ENCODE peak calls at places on chromosomes 3 and 15, in four cellular contexts. One of them, this sample, is unnamed.

GRCh38 chr3:150449169-150449721 is 41.1 kb downstream of the TSC22D2 start:
- DNase-seq in A549: no peak
- DNase-seq in CD4-positive, alpha-beta memory T cell: no peak
- DNase-seq in neural progenitor cell: no peak
- DNase-seq in this sample: no peak

GRCh38 chr3:14204605-14205284 is 26.1 kb downstream of the LSM3 start:
- DNase-seq in A549: no peak
- DNase-seq in CD4-positive, alpha-beta memory T cell: no peak
- DNase-seq in neural progenitor cell: no peak
- DNase-seq in this sample: no peak

GRCh38 chr15:72866866-72867616 is 83.5 kb upstream of the ADPGK start:
- DNase-seq in neural progenitor cell: no peak
- DNase-seq in CD4-positive, alpha-beta memory T cell: no peak
- DNase-seq in A549: no peak
- DNase-seq in this sample: peak; percentile 9

GRCh38 chr15:35595656-35596055 is 49.7 kb upstream of the DPH6 start:
- DNase-seq in neural progenitor cell: no peak
- DNase-seq in CD4-positive, alpha-beta memory T cell: no peak
- DNase-seq in A549: no peak
- DNase-seq in this sample: no peak

GRCh38 chr3:98563661-98564281 is 29.6 kb downstream of the CPOX start:
- DNase-seq in neural progenitor cell: no peak
- DNase-seq in CD4-positive, alpha-beta memory T cell: peak; percentile 66
- DNase-seq in A549: no peak
- DNase-seq in this sample: no peak

GRCh38 chr3:158127250-158128219 is 17.6 kb downstream of the RSRC1 start:
- DNase-seq in A549: peak; percentile 53
- DNase-seq in neural progenitor cell: no peak
- DNase-seq in CD4-positive, alpha-beta memory T cell: no peak
- DNase-seq in this sample: no peak

GRCh38 chr15:38299216-38299615 is 46.6 kb downstream of the SPRED1 start:
- DNase-seq in neural progenitor cell: no peak
- DNase-seq in CD4-positive, alpha-beta memory T cell: no peak
- DNase-seq in A549: no peak
- DNase-seq in this sample: no peak

GRCh38 chr15:31215490-31216209 is 111.0 kb upstream of the KLF13 start:
- DNase-seq in neural progenitor cell: peak; percentile 86
- DNase-seq in CD4-positive, alpha-beta memory T cell: peak; percentile 72
- DNase-seq in A549: peak; percentile 85
- DNase-seq in this sample: peak; percentile 57

GRCh38 chr3:100635273-100635701 is 25.9 kb downstream of the ADGRG7 start:
- DNase-seq in neural progenitor cell: no peak
- DNase-seq in CD4-positive, alpha-beta memory T cell: no peak
- DNase-seq in A549: no peak
- DNase-seq in this sample: no peak

GRCh38 chr3:157373783-157374182 is 62.9 kb upstream of the PTX3 start:
- DNase-seq in CD4-positive, alpha-beta memory T cell: no peak
- DNase-seq in A549: no peak
- DNase-seq in neural progenitor cell: no peak
- DNase-seq in this sample: no peak

GRCh38 chr3:183515968-183516851 is 39.3 kb downstream of the KLHL6 start:
- DNase-seq in neural progenitor cell: no peak
- DNase-seq in CD4-positive, alpha-beta memory T cell: peak; percentile 91
- DNase-seq in A549: no peak
- DNase-seq in this sample: no peak

GRCh38 chr3:126100216-126100615 is 16.3 kb upstream of the SLC41A3 start:
- DNase-seq in CD4-positive, alpha-beta memory T cell: no peak
- DNase-seq in A549: no peak
- DNase-seq in neural progenitor cell: no peak
- DNase-seq in this sample: no peak

GRCh38 chr3:153023896-153024295 is 138.1 kb upstream of the RAP2B start:
- DNase-seq in neural progenitor cell: no peak
- DNase-seq in CD4-positive, alpha-beta memory T cell: no peak
- DNase-seq in A549: no peak
- DNase-seq in this sample: no peak

GRCh38 chr3:109642042-109642441 is 304.7 kb upstream of the DPPA4 start:
- DNase-seq in A549: no peak
- DNase-seq in neural progenitor cell: no peak
- DNase-seq in CD4-positive, alpha-beta memory T cell: no peak
- DNase-seq in this sample: no peak

GRCh38 chr3:9214599-9214998 is 34.8 kb downstream of the SRGAP3 start:
- DNase-seq in A549: no peak
- DNase-seq in CD4-positive, alpha-beta memory T cell: no peak
- DNase-seq in neural progenitor cell: no peak
- DNase-seq in this sample: peak; percentile 34

GRCh38 chr3:133295199-133295901 is 104.5 kb upstream of the BFSP2 start:
- DNase-seq in A549: no peak
- DNase-seq in CD4-positive, alpha-beta memory T cell: no peak
- DNase-seq in neural progenitor cell: no peak
- DNase-seq in this sample: no peak

GRCh38 chr15:67761343-67761742 is 64.0 kb upstream of the SKOR1 start:
- DNase-seq in A549: no peak
- DNase-seq in CD4-positive, alpha-beta memory T cell: no peak
- DNase-seq in neural progenitor cell: no peak
- DNase-seq in this sample: no peak

GRCh38 chr15:43918717-43919116 is 91.9 kb downstream of the WDR76 start:
- DNase-seq in CD4-positive, alpha-beta memory T cell: no peak
- DNase-seq in neural progenitor cell: no peak
- DNase-seq in A549: no peak
- DNase-seq in this sample: no peak

GRCh38 chr15:48641416-48641815 is 4.1 kb downstream of the FBN1 start:
- DNase-seq in neural progenitor cell: no peak
- DNase-seq in A549: peak; percentile 9
- DNase-seq in CD4-positive, alpha-beta memory T cell: no peak
- DNase-seq in this sample: no peak

GRCh38 chr3:126886217-126886616 is 96.7 kb upstream of the PLXNA1 start:
- DNase-seq in CD4-positive, alpha-beta memory T cell: no peak
- DNase-seq in A549: no peak
- DNase-seq in neural progenitor cell: no peak
- DNase-seq in this sample: no peak

GRCh38 chr3:183306798-183307671 is 54.0 kb downstream of the B3GNT5 start:
- DNase-seq in neural progenitor cell: no peak
- DNase-seq in CD4-positive, alpha-beta memory T cell: no peak
- DNase-seq in A549: peak; percentile 50
- DNase-seq in this sample: no peak

GRCh38 chr3:185717121-185717520 is 107.7 kb downstream of the IGF2BP2 start:
- DNase-seq in CD4-positive, alpha-beta memory T cell: no peak
- DNase-seq in neural progenitor cell: no peak
- DNase-seq in A549: no peak
- DNase-seq in this sample: no peak
- H3K4me1 ChIP-seq in CD4-positive, alpha-beta memory T cell: no peaks in the 10 kb centered on the region
- H3K4me1 ChIP-seq in neural progenitor cell: peaks cover 35% of the 10 kb centered on the region
- H3K4me1 ChIP-seq in A549: peaks cover 23% of the 10 kb centered on the region
- H3K4me1 ChIP-seq in this sample: no peaks in the 10 kb centered on the region

GRCh38 chr3:38030126-38031021 is 932 bp upstream of the PLCD1 start:
- DNase-seq in neural progenitor cell: no peak
- DNase-seq in CD4-positive, alpha-beta memory T cell: no peak
- DNase-seq in A549: no peak
- DNase-seq in this sample: no peak

GRCh38 chr3:38026856-38027255 is 2.6 kb downstream of the PLCD1 start:
- DNase-seq in neural progenitor cell: no peak
- DNase-seq in CD4-positive, alpha-beta memory T cell: no peak
- DNase-seq in A549: no peak
- DNase-seq in this sample: no peak

GRCh38 chr3:38029400-38030125 is at the start of gene PLCD1:
- DNase-seq in A549: peak; percentile 28
- DNase-seq in neural progenitor cell: peak; percentile 94
- DNase-seq in CD4-positive, alpha-beta memory T cell: peak; percentile 62
- DNase-seq in this sample: peak; percentile 90

GRCh38 chr3:38027466-38028465 is 1.7 kb downstream of the PLCD1 start:
- DNase-seq in A549: no peak
- DNase-seq in CD4-positive, alpha-beta memory T cell: no peak
- DNase-seq in neural progenitor cell: no peak
- DNase-seq in this sample: no peak

GRCh38 chr3:38028621-38029361 is 651 bp downstream of the PLCD1 start:
- DNase-seq in A549: no peak
- DNase-seq in neural progenitor cell: peak; percentile 78
- DNase-seq in CD4-positive, alpha-beta memory T cell: no peak
- DNase-seq in this sample: peak; percentile 47
- H3K4me3 ChIP-seq in A549: peak overlapping the region; percentile 43
- H3K4me3 ChIP-seq in neural progenitor cell: peak overlapping the region; percentile 83
- H3K4me3 ChIP-seq in CD4-positive, alpha-beta memory T cell: no peak overlapping the region
- H3K4me3 ChIP-seq in this sample: peak overlapping the region; percentile 90

GRCh38 chr3:189363856-189364255 is 192.1 kb downstream of the TPRG1 start:
- DNase-seq in neural progenitor cell: no peak
- DNase-seq in A549: no peak
- DNase-seq in CD4-positive, alpha-beta memory T cell: no peak
- DNase-seq in this sample: no peak

GRCh38 chr3:189355481-189356201 is 183.9 kb downstream of the TPRG1 start:
- DNase-seq in A549: peak; percentile 89
- DNase-seq in CD4-positive, alpha-beta memory T cell: peak; percentile 72
- DNase-seq in neural progenitor cell: peak; percentile 28
- DNase-seq in this sample: no peak

GRCh38 chr3:189355115-189355480 is 183.3 kb downstream of the TPRG1 start:
- DNase-seq in CD4-positive, alpha-beta memory T cell: no peak
- DNase-seq in neural progenitor cell: no peak
- DNase-seq in A549: no peak
- DNase-seq in this sample: no peak

GRCh38 chr3:189361103-189361835 is 189.5 kb downstream of the TPRG1 start:
- DNase-seq in CD4-positive, alpha-beta memory T cell: no peak
- DNase-seq in A549: peak; percentile 35
- DNase-seq in neural progenitor cell: no peak
- DNase-seq in this sample: no peak

DNA sequence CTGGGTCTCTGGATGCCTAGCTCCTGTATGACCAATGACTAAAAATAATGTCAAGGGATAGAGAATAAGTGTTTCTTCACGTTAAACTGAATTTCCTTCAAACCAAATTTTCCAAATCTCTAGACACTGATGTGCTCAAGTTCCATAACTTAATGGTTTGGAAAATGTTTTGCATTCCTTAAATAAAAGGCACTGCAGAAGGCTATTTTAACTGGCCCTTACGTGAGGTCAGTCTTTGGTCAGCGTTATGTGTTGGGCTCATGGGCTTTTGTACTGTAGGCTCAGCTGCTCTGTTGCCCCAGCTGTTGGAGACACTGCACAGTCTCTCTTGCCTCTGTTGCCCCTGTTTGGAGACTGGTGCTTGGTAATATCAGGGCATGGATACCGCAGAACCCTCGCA is 188.5 kb downstream of the TPRG1 start:
- DNase-seq in CD4-positive, alpha-beta memory T cell: no peak
- DNase-seq in A549: no peak
- DNase-seq in neural progenitor cell: no peak
- DNase-seq in this sample: no peak
- H3K4me1 ChIP-seq in CD4-positive, alpha-beta memory T cell: peaks cover 20% of the 10 kb centered on the region
- H3K4me1 ChIP-seq in A549: peaks cover 34% of the 10 kb centered on the region
- H3K4me1 ChIP-seq in neural progenitor cell: peaks cover 7% of the 10 kb centered on the region
- H3K4me1 ChIP-seq in this sample: no peaks in the 10 kb centered on the region

GRCh38 chr3:26964313-26964712 is 341.7 kb downstream of the LRRC3B start:
- DNase-seq in A549: no peak
- DNase-seq in CD4-positive, alpha-beta memory T cell: no peak
- DNase-seq in neural progenitor cell: no peak
- DNase-seq in this sample: no peak

GRCh38 chr3:26964836-26965235 is 342.3 kb downstream of the LRRC3B start:
- DNase-seq in neural progenitor cell: no peak
- DNase-seq in CD4-positive, alpha-beta memory T cell: no peak
- DNase-seq in A549: no peak
- DNase-seq in this sample: no peak

GRCh38 chr3:26960382-26960781 is 337.8 kb downstream of the LRRC3B start:
- DNase-seq in CD4-positive, alpha-beta memory T cell: no peak
- DNase-seq in A549: no peak
- DNase-seq in neural progenitor cell: no peak
- DNase-seq in this sample: no peak

GRCh38 chr3:26963356-26963742 is 340.8 kb downstream of the LRRC3B start:
- DNase-seq in A549: peak; percentile 13
- DNase-seq in CD4-positive, alpha-beta memory T cell: no peak
- DNase-seq in neural progenitor cell: no peak
- DNase-seq in this sample: peak; percentile 66

GRCh38 chr3:26962419-26963355 is 340.1 kb downstream of the LRRC3B start:
- DNase-seq in neural progenitor cell: no peak
- DNase-seq in CD4-positive, alpha-beta memory T cell: no peak
- DNase-seq in A549: peak; percentile 5
- DNase-seq in this sample: no peak
- H3K4me3 ChIP-seq in neural progenitor cell: no peak overlapping the region
- H3K4me3 ChIP-seq in CD4-positive, alpha-beta memory T cell: no peak overlapping the region
- H3K4me3 ChIP-seq in A549: no peak overlapping the region
- H3K4me3 ChIP-seq in this sample: no peak overlapping the region

GRCh38 chr15:98775498-98776230 is 127.3 kb downstream of the IGF1R start:
- DNase-seq in neural progenitor cell: no peak
- DNase-seq in CD4-positive, alpha-beta memory T cell: no peak
- DNase-seq in A549: no peak
- DNase-seq in this sample: no peak
- H3K4me1 ChIP-seq in neural progenitor cell: peaks cover 27% of the 10 kb centered on the region
- H3K4me1 ChIP-seq in CD4-positive, alpha-beta memory T cell: peaks cover 14% of the 10 kb centered on the region
- H3K4me1 ChIP-seq in A549: peaks cover 79% of the 10 kb centered on the region
- H3K4me1 ChIP-seq in this sample: peaks cover 10% of the 10 kb centered on the region